ENCODE peak calls at places on chromosomes 5 and 9, in ten cellular contexts. V is fibroblast of mammary gland, L is heart right ventricle, U is osteocyte, N is ACHN, G is T1000, Z is breast epithelium, S is D341Med, Y is ELF-1, A is kidney glomerular epithelial cell. X is an unnamed sample.
A peak's percentile ranks its signal among the peaks of the same experiment; 100 is the strongest.

GRCh38 chr9:38032266-38032830 is 36.7 kb downstream of the SHB start:
- DNase-seq in V (no peak), L (no peak), U (no peak), N (no peak), G (no peak), Z (no peak), S (no peak), Y (no peak), A (peak; percentile 50), X (no peak)

GRCh38 chr9:136551401-136552116 is 5.7 kb upstream of the NOTCH1 start:
- DNase-seq in V (peak; percentile 78), L (peak; percentile 79), U (no peak), N (peak; percentile 74), G (peak; percentile 29), Z (peak; percentile 77), S (no peak), Y (no peak), A (peak; percentile 29), X (no peak)

GRCh38 chr5:178111925-178112324 is 1.4 kb upstream of the N4BP3 start:
- DNase-seq in V (peak; percentile 68), L (no peak), U (no peak), N (no peak), G (no peak), Z (no peak), S (no peak), Y (no peak), A (no peak), X (no peak)

GRCh38 chr9:76365028-76365427 is 29.2 kb downstream of the RFK start:
- DNase-seq in V (peak; percentile 14), L (no peak), U (no peak), N (peak; percentile 89), G (no peak), Z (no peak), S (peak; percentile 37), Y (peak; percentile 44), A (peak; percentile 89), X (peak; percentile 77)

GRCh38 chr5:122844136-122844915 is 1.1 kb upstream of the SNX24 start:
- DNase-seq in V (no peak), L (no peak), U (no peak), N (peak; percentile 9), G (no peak), Z (no peak), S (no peak), Y (peak; percentile 37), A (no peak), X (no peak)

GRCh38 chr9:123033864-123034598 is 564 bp downstream of the GPR21 start:
- DNase-seq in V (no peak), L (no peak), U (no peak), N (no peak), G (no peak), Z (no peak), S (no peak), Y (no peak), A (no peak), X (no peak)

GRCh38 chr9:135729480-135729879 is 27.5 kb downstream of the KCNT1 start:
- DNase-seq in V (no peak), L (no peak), U (no peak), N (no peak), G (no peak), Z (no peak), S (no peak), Y (no peak), A (no peak), X (no peak)

GRCh38 chr5:59332236-59332973 is 561.1 kb downstream of the PDE4D start:
- DNase-seq in V (no peak), L (no peak), U (no peak), N (no peak), G (no peak), Z (no peak), S (no peak), Y (no peak), A (no peak), X (no peak)

GRCh38 chr9:121781143-121781542 is 129.7 kb downstream of the DAB2IP start:
- DNase-seq in V (no peak), L (no peak), U (peak; percentile 66), N (no peak), G (no peak), Z (no peak), S (no peak), Y (no peak), A (no peak), X (no peak)

GRCh38 chr5:133675376-133676154 is 63.2 kb upstream of the FSTL4 start:
- DNase-seq in V (no peak), L (no peak), U (peak; percentile 53), N (no peak), G (no peak), Z (no peak), S (no peak), Y (no peak), A (no peak), X (no peak)

GRCh38 chr9:2723666-2724065 is 6.4 kb downstream of the KCNV2 start:
- DNase-seq in V (no peak), L (no peak), U (no peak), N (no peak), G (no peak), Z (no peak), S (no peak), Y (peak; percentile 44), A (no peak), X (no peak)

GRCh38 chr9:134895103-134895502 is 14.5 kb downstream of the FCN2 start:
- DNase-seq in V (peak; percentile 72), L (no peak), U (peak; percentile 23), N (no peak), G (no peak), Z (no peak), S (no peak), Y (no peak), A (no peak), X (no peak)

GRCh38 chr5:179382486-179382885 is 37.2 kb upstream of the ADAMTS2 start:
- DNase-seq in V (no peak), L (no peak), U (peak; percentile 51), N (no peak), G (no peak), Z (no peak), S (peak; percentile 7), Y (no peak), A (no peak), X (no peak)

GRCh38 chr5:43514471-43514815 is 505 bp downstream of the C5orf34 start:
- DNase-seq in V (peak; percentile 89), L (no peak), U (no peak), N (peak; percentile 64), G (no peak), Z (no peak), S (no peak), Y (no peak), A (peak; percentile 45), X (peak; percentile 50)

GRCh38 chr5:134139377-134139851 is 24.9 kb downstream of the TCF7 start:
- DNase-seq in V (peak; percentile 38), L (no peak), U (peak; percentile 73), N (no peak), G (no peak), Z (peak; percentile 16), S (no peak), Y (no peak), A (no peak), X (no peak)

GRCh38 chr5:53480474-53481353 is at the start of gene FST:
- DNase-seq in V (peak; percentile 28), L (no peak), U (no peak), N (peak; percentile 6), G (no peak), Z (no peak), S (peak; percentile 79), Y (peak; percentile 62), A (no peak), X (peak; percentile 56)

GRCh38 chr9:78191931-78192330 is 43.9 kb upstream of the CEP78 start:
- DNase-seq in V (no peak), L (no peak), U (no peak), N (no peak), G (no peak), Z (no peak), S (no peak), Y (no peak), A (no peak), X (no peak)

GRCh38 chr5:17113174-17113941 is 104.1 kb upstream of the BASP1 start:
- DNase-seq in V (peak; percentile 73), L (no peak), U (no peak), N (peak; percentile 57), G (no peak), Z (no peak), S (no peak), Y (peak; percentile 36), A (peak; percentile 93), X (no peak)

GRCh38 chr9:114799441-114799840 is 6.4 kb downstream of the TNFSF15 start:
- DNase-seq in V (no peak), L (no peak), U (no peak), N (no peak), G (no peak), Z (no peak), S (no peak), Y (peak; percentile 88), A (peak; percentile 18), X (no peak)

GRCh38 chr9:135736265-135736978 is 34.4 kb downstream of the KCNT1 start:
- DNase-seq in V (no peak), L (no peak), U (no peak), N (no peak), G (no peak), Z (no peak), S (no peak), Y (no peak), A (no peak), X (no peak)

GRCh38 chr5:142529626-142530278 is 156.1 kb downstream of the FGF1 start:
- DNase-seq in V (peak; percentile 76), L (no peak), U (no peak), N (peak; percentile 15), G (no peak), Z (no peak), S (no peak), Y (no peak), A (peak; percentile 82), X (no peak)

GRCh38 chr5:81854915-81855314 is 104.0 kb upstream of the SSBP2 start:
- DNase-seq in V (no peak), L (no peak), U (no peak), N (no peak), G (no peak), Z (no peak), S (no peak), Y (no peak), A (no peak), X (no peak)

GRCh38 chr5:113110117-113110516 is 133.5 kb downstream of the DCP2 start:
- DNase-seq in V (no peak), L (no peak), U (no peak), N (no peak), G (no peak), Z (no peak), S (no peak), Y (no peak), A (no peak), X (no peak)

GRCh38 chr9:134396825-134397224 is 70.6 kb downstream of the RXRA start:
- DNase-seq in V (no peak), L (no peak), U (no peak), N (no peak), G (no peak), Z (no peak), S (no peak), Y (no peak), A (peak; percentile 45), X (no peak)

GRCh38 chr5:61327761-61328753 is 4.0 kb upstream of the ZSWIM6 start:
- DNase-seq in V (peak; percentile 97), L (no peak), U (no peak), N (peak; percentile 62), G (peak; percentile 20), Z (no peak), S (no peak), Y (no peak), A (peak; percentile 8), X (no peak)

GRCh38 chr5:124884108-124884507 is 137.7 kb upstream of the ZNF608 start:
- DNase-seq in V (no peak), L (no peak), U (no peak), N (no peak), G (no peak), Z (no peak), S (no peak), Y (no peak), A (no peak), X (no peak)